ENCODE peak calls at places on chromosomes 1 and 21, in ten cellular contexts. Y is upper lobe of right lung; P is mucosa of descending colon; M is heart right ventricle; Q is glutamatergic neuron; H is left lung; J is progenitor cell of endocrine pancreas; U is iPS DF 19.7; O is activated CD4-positive, CD25-positive, alpha-beta regulatory T cell treated with anti-CD3 and anti-CD28 coated beads, Interleukin-2, amount 50 U/mL, for 72 hours; R is endothelial cell. Z is an unnamed sample.

GRCh38 chr21:44518684-44519083 is 21.3 kb downstream of the KRTAP10-1 start:
- DNase-seq in Y (peak), P (no peak), M (no peak), Q (peak), H (no peak), J (no peak), U (no peak), O (no peak), R (no peak), Z (no peak)

GRCh38 chr1:30732277-30732996 is 9.1 kb upstream of the MATN1 start:
- DNase-seq in Y (no peak), P (no peak), M (no peak), Q (no peak), H (no peak), J (no peak), U (no peak), O (no peak), R (no peak), Z (no peak)

GRCh38 chr1:200332716-200333115 is 77.1 kb downstream of the ZNF281 start:
- DNase-seq in Y (no peak), P (no peak), M (no peak), Q (peak), H (no peak), J (no peak), U (no peak), O (no peak), R (no peak), Z (no peak)

GRCh38 chr21:36989699-36990507 is 16.6 kb upstream of the RIPPLY3 start:
- DNase-seq in Y (peak), P (peak), M (peak), Q (peak), H (peak), J (peak), U (no peak), O (peak), R (peak), Z (peak)

GRCh38 chr1:11158291-11158690 is 30.9 kb upstream of the ANGPTL7 start:
- DNase-seq in Y (no peak), P (no peak), M (no peak), Q (no peak), H (no peak), J (no peak), U (no peak), O (no peak), R (no peak), Z (no peak)

GRCh38 chr1:61215676-61216289 is 133.4 kb downstream of the NFIA start:
- DNase-seq in Y (no peak), P (no peak), M (no peak), Q (no peak), H (no peak), J (no peak), U (no peak), O (no peak), R (no peak), Z (no peak)

GRCh38 chr1:247299723-247300381 is 31.8 kb downstream of the ZNF496 start:
- DNase-seq in Y (no peak), P (no peak), M (no peak), Q (no peak), H (no peak), J (no peak), U (no peak), O (no peak), R (no peak), Z (no peak)

GRCh38 chr1:50047916-50048694 is 24.4 kb upstream of the AGBL4 start:
- DNase-seq in Y (peak), P (no peak), M (peak), Q (peak), H (no peak), J (peak), U (no peak), O (no peak), R (peak), Z (peak)

GRCh38 chr1:244186372-244186771 is 135.3 kb downstream of the ZBTB18 start:
- DNase-seq in Y (no peak), P (no peak), M (no peak), Q (no peak), H (no peak), J (no peak), U (no peak), O (no peak), R (no peak), Z (no peak)

GRCh38 chr1:84856871-84857270 is 36.1 kb downstream of the LPAR3 start:
- DNase-seq in Y (no peak), P (no peak), M (no peak), Q (no peak), H (no peak), J (no peak), U (no peak), O (no peak), R (no peak), Z (no peak)

GRCh38 chr1:25549273-25550154 is 6.1 kb downstream of the LDLRAP1 start:
- DNase-seq in Y (peak), P (peak), M (peak), Q (no peak), H (peak), J (no peak), U (no peak), O (peak), R (no peak), Z (peak)

GRCh38 chr1:232486006-232486405 is 143.9 kb downstream of the SIPA1L2 start:
- DNase-seq in Y (no peak), P (no peak), M (no peak), Q (no peak), H (no peak), J (no peak), U (no peak), O (no peak), R (no peak), Z (no peak)

GRCh38 chr1:93083979-93084378 is 4.9 kb downstream of the MTF2 start:
- DNase-seq in Y (no peak), P (no peak), M (no peak), Q (no peak), H (no peak), J (no peak), U (no peak), O (no peak), R (no peak), Z (no peak)

GRCh38 chr1:97136971-97137370 is 415.4 kb downstream of the PTBP2 start:
- DNase-seq in Y (no peak), P (no peak), M (no peak), Q (no peak), H (no peak), J (no peak), U (no peak), O (no peak), R (no peak), Z (no peak)